ENCODE peak calls at places on chromosomes 7 and 10, in nine cellular contexts. Z is ascending aorta, I is heart left ventricle, U is upper lobe of right lung, J is uterus, P is stomach, K is IMR-90, D is OCI-LY7, O is adrenal gland. C is an unnamed sample.

GRCh38 chr10:26544932-26545331 is 106.8 kb downstream of the APBB1IP start:
- DNase-seq in Z (no peak), I (no peak), U (no peak), J (no peak), P (no peak), K (no peak), D (no peak), O (no peak), C (no peak)

GRCh38 chr10:100969175-100970075 is at the start of gene SEMA4G:
- DNase-seq in Z (no peak), I (peak; percentile 45), U (peak; percentile 77), J (peak; percentile 51), P (peak; percentile 47), K (peak; percentile 12), D (peak; percentile 69), O (peak; percentile 35), C (no peak)

GRCh38 chr10:126570631-126571170 is 99.8 kb downstream of the C10orf90 start:
- DNase-seq in Z (no peak), I (no peak), U (no peak), J (no peak), P (no peak), K (no peak), D (no peak), O (no peak), C (no peak)

GRCh38 chr10:129426670-129427069 is 40.4 kb upstream of the MGMT start:
- DNase-seq in Z (no peak), I (no peak), U (no peak), J (no peak), P (no peak), K (no peak), D (no peak), O (no peak), C (no peak)

GRCh38 chr10:7561216-7561893 is 105.4 kb downstream of the ITIH5 start:
- DNase-seq in Z (no peak), I (peak; percentile 85), U (no peak), J (peak; percentile 81), P (peak; percentile 50), K (no peak), D (no peak), O (peak; percentile 22), C (no peak)

GRCh38 chr10:132307823-132308587 is at the start of gene STK32C:
- DNase-seq in Z (peak; percentile 50), I (peak; percentile 92), U (peak; percentile 97), J (peak; percentile 90), P (peak; percentile 92), K (peak; percentile 85), D (peak; percentile 82), O (peak; percentile 92), C (no peak)

GRCh38 chr7:17019106-17019505 is 137.3 kb upstream of the AGR3 start:
- DNase-seq in Z (no peak), I (no peak), U (no peak), J (no peak), P (no peak), K (no peak), D (no peak), O (no peak), C (no peak)

GRCh38 chr7:148717266-148717793 is 18.6 kb downstream of the CUL1 start:
- DNase-seq in Z (no peak), I (no peak), U (no peak), J (no peak), P (no peak), K (no peak), D (no peak), O (no peak), C (no peak)

GRCh38 chr7:134365341-134366054 is 48.8 kb upstream of the SLC35B4 start:
- DNase-seq in Z (no peak), I (no peak), U (no peak), J (no peak), P (no peak), K (peak; percentile 47), D (no peak), O (no peak), C (peak; percentile 11)

GRCh38 chr7:44958645-44959344 is 20.0 kb downstream of the MYO1G start:
- DNase-seq in Z (no peak), I (no peak), U (no peak), J (no peak), P (no peak), K (no peak), D (no peak), O (no peak), C (no peak)

GRCh38 chr10:16987976-16988610 is 141.5 kb downstream of the CUBN start:
- DNase-seq in Z (no peak), I (no peak), U (no peak), J (no peak), P (no peak), K (no peak), D (no peak), O (no peak), C (no peak)

GRCh38 chr10:70381491-70382421 is 669 bp downstream of the LRRC20 start:
- DNase-seq in Z (no peak), I (peak; percentile 60), U (peak; percentile 78), J (peak; percentile 44), P (peak; percentile 39), K (peak; percentile 13), D (peak; percentile 48), O (peak; percentile 42), C (no peak)

GRCh38 chr10:113566888-113567287 is 14.0 kb downstream of the HABP2 start:
- DNase-seq in Z (no peak), I (no peak), U (no peak), J (no peak), P (no peak), K (no peak), D (no peak), O (no peak), C (no peak)

DNA sequence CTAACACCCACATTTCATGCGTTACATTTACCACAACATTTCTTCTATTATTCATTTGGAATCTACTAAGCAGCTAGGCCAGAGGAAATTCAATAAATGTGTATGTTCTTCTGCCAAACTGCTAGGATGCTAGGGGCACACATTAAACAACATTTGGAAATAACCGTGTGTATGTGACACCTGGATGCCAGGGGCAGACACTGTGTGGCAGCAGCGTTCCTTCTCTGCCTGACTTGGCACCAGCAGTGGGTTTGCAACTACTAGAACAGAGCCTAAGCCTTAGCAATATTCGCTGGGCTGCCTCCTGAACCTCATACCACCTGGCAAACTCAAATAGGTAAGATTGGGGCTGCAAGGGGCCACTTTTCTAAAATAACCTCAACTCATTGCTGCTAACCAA is 182.1 kb downstream of the CHCHD3 start:
- DNase-seq in Z (no peak), I (no peak), U (no peak), J (no peak), P (no peak), K (no peak), D (no peak), O (no peak), C (no peak)
- TF ChIP-seq CTCF in Z (no peak), I (no peak), U (no peak), J (no peak), P (no peak), K (no peak), D (peak; percentile 30), O (no peak), C (no peak)

DNA sequence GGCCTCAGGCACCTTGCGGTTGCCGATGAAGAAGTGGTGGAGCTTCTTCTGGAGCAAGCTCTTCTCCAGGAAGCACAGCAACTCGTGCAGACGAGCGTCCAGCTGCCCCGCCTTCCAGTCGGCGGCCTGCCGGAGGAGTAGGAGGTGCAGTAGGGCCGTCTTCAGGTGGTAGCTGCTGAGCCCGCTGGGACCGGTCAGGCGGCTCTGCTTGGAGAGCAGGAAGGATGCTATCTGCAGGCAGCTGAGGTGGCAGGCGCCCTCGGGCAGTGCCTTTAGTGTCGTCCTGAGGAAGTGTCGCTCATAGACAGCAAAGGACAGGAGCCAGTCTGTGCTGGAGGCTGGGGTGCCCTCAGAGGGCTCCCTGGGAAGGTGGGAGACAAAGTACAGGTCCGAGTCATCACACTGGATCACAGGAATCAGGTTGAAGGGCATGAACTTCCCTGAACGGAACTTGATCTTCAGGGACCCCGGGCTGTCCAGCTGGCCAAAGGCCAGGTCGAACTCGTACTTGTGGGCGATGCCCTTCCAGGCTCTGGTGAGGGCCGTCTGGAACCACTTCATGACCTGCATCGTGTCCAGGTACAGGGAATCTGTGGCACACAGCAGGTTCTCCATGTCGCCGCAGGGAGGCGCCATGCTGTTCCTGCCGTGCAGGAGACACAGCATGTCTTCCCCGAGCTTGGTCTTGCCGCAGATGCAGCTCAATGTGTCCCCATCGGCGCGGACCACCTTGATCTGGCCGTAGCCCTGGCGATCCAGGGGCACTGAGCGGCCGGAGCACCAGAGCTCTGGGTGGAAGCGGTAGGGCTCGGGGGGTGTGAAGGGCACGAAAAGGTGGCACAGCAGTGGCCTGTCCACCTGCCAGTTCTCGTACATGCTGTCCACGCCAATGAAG is 23.4 kb downstream of the ITPRIP start:
- DNase-seq in Z (no peak), I (no peak), U (peak; percentile 60), J (no peak), P (no peak), K (no peak), D (no peak), O (no peak), C (no peak)
- H3K36me3 ChIP-seq in Z (peaks cover 46% of the 10 kb centered on the region), I (peaks cover 79% of the 10 kb centered on the region), U (peaks cover 44% of the 10 kb centered on the region), J (no peaks in the 10 kb centered on the region), P (peaks cover 37% of the 10 kb centered on the region), K (peaks cover 48% of the 10 kb centered on the region), D (peaks cover 61% of the 10 kb centered on the region), O (peaks cover 49% of the 10 kb centered on the region), C (peaks cover 34% of the 10 kb centered on the region)

DNA sequence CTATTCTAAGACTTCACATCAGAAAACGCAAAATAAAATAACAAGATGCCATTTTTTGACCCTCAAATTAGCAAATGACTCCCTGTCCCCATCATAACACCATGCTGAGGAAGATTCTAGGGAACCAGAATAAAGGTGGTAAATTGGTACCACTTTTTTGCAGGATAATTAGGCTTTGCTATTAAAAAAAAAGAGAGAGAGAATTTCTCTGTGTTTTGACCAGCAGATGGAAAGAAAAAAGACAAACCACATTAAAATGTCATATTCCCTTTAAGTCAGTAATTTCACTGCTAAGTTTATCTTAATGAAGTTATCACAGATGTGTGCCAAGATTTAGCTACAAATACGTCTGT is 33.9 kb downstream of the PUS7 start:
- DNase-seq in Z (no peak), I (no peak), U (no peak), J (no peak), P (no peak), K (no peak), D (no peak), O (no peak), C (no peak)
- TF ChIP-seq CTCF in Z (no peak), I (no peak), U (no peak), J (no peak), P (no peak), K (no peak), D (peak; percentile 13), O (no peak), C (no peak)

DNA sequence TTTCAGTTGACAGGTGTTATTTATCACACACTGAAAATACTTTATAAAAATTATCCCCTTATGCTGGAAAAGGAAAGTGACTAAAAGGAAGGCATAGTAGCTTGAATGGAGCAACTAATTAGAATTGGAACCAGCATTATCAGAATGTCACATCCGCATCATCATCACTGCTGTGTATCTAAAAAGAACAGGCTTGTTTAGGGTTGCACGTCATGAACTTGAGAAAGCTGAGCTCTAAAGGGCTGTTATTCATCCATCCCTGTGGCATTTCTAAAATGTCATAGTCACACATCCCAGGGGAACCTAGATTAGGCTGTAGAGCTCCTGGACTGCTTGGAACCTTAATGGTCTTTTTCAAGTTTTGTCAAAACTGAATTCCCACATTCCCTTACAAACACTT is 54.4 kb downstream of the KLHDC10 start:
- DNase-seq in Z (no peak), I (no peak), U (no peak), J (no peak), P (no peak), K (no peak), D (no peak), O (no peak), C (no peak)
- H3K36me3 ChIP-seq in Z (peaks cover 72% of the 10 kb centered on the region), I (peaks cover 98% of the 10 kb centered on the region), U (peaks cover 83% of the 10 kb centered on the region), J (no peaks in the 10 kb centered on the region), P (peaks cover 50% of the 10 kb centered on the region), K (peaks cover 29% of the 10 kb centered on the region), D (peaks cover 76% of the 10 kb centered on the region), O (peaks cover 56% of the 10 kb centered on the region), C (peaks cover 8% of the 10 kb centered on the region)

GRCh38 chr10:77763453-77764430 is 126.1 kb upstream of the KCNMA1 start:
- DNase-seq in Z (no peak), I (no peak), U (no peak), J (no peak), P (no peak), K (no peak), D (no peak), O (no peak), C (no peak)
- TF ChIP-seq CTCF in Z (no peak), I (no peak), U (no peak), J (no peak), P (no peak), K (no peak), D (no peak), O (no peak), C (no peak)

C was measured in BJ.